ENCODE peak calls at places on chromosomes 2 and 18, in seven cellular contexts. N is uterus; Q is NB4; W is psoas muscle; T is CD8-positive, alpha-beta T cell; F is colonic mucosa; K is Peyer's patch. I is an unnamed sample.

GRCh38 chr2:30424231-30424630 is 22.8 kb upstream of the LCLAT1 start:
- DNase-seq in N (no peak), W (no peak), K (no peak), Q (no peak), T (no peak), F (no peak), I (no peak)

GRCh38 chr18:11689031-11689971 is at the start of gene GNAL:
- DNase-seq in K (peak), F (peak), Q (peak), T (peak), W (peak), N (peak), I (peak)

GRCh38 chr2:236769981-236770671 is 200.5 kb downstream of the ACKR3 start:
- DNase-seq in F (no peak), K (no peak), T (no peak), W (no peak), Q (peak), N (no peak), I (no peak)

GRCh38 chr2:46167924-46168323 is 129.3 kb upstream of the EPAS1 start:
- DNase-seq in K (no peak), W (no peak), N (no peak), T (no peak), F (no peak), Q (no peak), I (no peak)

GRCh38 chr2:20755132-20755800 is 67.6 kb downstream of the LDAH start:
- DNase-seq in Q (peak), N (no peak), F (no peak), W (no peak), K (no peak), T (no peak), I (no peak)

GRCh38 chr2:42057902-42058450 is 10.2 kb downstream of the PKDCC start:
- DNase-seq in F (no peak), K (no peak), W (no peak), Q (no peak), N (no peak), T (no peak), I (no peak)

GRCh38 chr2:100643906-100644501 is 81.2 kb downstream of the PDCL3 start:
- DNase-seq in W (no peak), K (no peak), F (no peak), T (peak), Q (peak), N (no peak), I (no peak)

GRCh38 chr18:37574113-37574512 is 8.5 kb upstream of the CELF4 start:
- DNase-seq in K (no peak), W (no peak), F (no peak), N (no peak), Q (no peak), T (no peak), I (no peak)

GRCh38 chr2:46029332-46029811 is 267.8 kb upstream of the EPAS1 start:
- DNase-seq in Q (no peak), W (no peak), T (no peak), K (no peak), N (no peak), F (no peak), I (no peak)

GRCh38 chr18:64271264-64271663 is 122.4 kb upstream of the LINC00305 start:
- DNase-seq in Q (no peak), T (no peak), K (no peak), N (no peak), W (no peak), F (no peak), I (no peak)

GRCh38 chr18:22604390-22604985 is 186.8 kb upstream of the CTAGE1 start:
- DNase-seq in W (no peak), F (no peak), Q (no peak), T (no peak), N (peak), K (no peak), I (peak)

GRCh38 chr2:46135936-46136335 is 161.3 kb upstream of the EPAS1 start:
- DNase-seq in N (no peak), K (no peak), F (no peak), Q (no peak), W (no peak), T (no peak), I (no peak)

GRCh38 chr2:231110551-231110950 is 14.3 kb downstream of the HTR2B start:
- DNase-seq in T (no peak), K (no peak), N (no peak), W (no peak), F (no peak), Q (peak), I (no peak)

GRCh38 chr2:33177627-33178026 is 230.9 kb downstream of the LTBP1 start:
- DNase-seq in Q (no peak), W (no peak), F (no peak), T (no peak), N (no peak), K (no peak), I (no peak)

GRCh38 chr2:20430461-20431302 is 16.2 kb upstream of the RHOB start:
- DNase-seq in Q (peak), K (no peak), N (no peak), W (no peak), F (no peak), T (no peak), I (peak)

GRCh38 chr2:170530284-170530745 is 184.8 kb upstream of the SP5 start:
- DNase-seq in N (peak), F (peak), K (peak), T (no peak), Q (no peak), W (peak), I (peak)

GRCh38 chr2:67982956-67983355 is 79.8 kb downstream of the C1D start:
- DNase-seq in W (no peak), Q (no peak), F (no peak), N (no peak), K (no peak), T (no peak), I (no peak)

GRCh38 chr2:183614797-183615429 is 490.7 kb downstream of the NUP35 start:
- DNase-seq in K (no peak), Q (no peak), T (no peak), N (no peak), W (peak), F (no peak), I (no peak)

GRCh38 chr2:201118121-201118956 is 2.4 kb downstream of the CFLAR start:
- DNase-seq in K (peak), T (peak), N (peak), F (peak), Q (peak), W (peak), I (peak)

GRCh38 chr2:69790601-69790959 is 38.9 kb upstream of the GMCL1 start:
- DNase-seq in N (no peak), F (no peak), Q (no peak), K (no peak), W (no peak), T (no peak), I (no peak)

GRCh38 chr2:2291500-2292260 is 39.4 kb downstream of the MYT1L start:
- DNase-seq in N (no peak), K (no peak), T (no peak), F (no peak), Q (no peak), W (no peak), I (no peak)

DNA sequence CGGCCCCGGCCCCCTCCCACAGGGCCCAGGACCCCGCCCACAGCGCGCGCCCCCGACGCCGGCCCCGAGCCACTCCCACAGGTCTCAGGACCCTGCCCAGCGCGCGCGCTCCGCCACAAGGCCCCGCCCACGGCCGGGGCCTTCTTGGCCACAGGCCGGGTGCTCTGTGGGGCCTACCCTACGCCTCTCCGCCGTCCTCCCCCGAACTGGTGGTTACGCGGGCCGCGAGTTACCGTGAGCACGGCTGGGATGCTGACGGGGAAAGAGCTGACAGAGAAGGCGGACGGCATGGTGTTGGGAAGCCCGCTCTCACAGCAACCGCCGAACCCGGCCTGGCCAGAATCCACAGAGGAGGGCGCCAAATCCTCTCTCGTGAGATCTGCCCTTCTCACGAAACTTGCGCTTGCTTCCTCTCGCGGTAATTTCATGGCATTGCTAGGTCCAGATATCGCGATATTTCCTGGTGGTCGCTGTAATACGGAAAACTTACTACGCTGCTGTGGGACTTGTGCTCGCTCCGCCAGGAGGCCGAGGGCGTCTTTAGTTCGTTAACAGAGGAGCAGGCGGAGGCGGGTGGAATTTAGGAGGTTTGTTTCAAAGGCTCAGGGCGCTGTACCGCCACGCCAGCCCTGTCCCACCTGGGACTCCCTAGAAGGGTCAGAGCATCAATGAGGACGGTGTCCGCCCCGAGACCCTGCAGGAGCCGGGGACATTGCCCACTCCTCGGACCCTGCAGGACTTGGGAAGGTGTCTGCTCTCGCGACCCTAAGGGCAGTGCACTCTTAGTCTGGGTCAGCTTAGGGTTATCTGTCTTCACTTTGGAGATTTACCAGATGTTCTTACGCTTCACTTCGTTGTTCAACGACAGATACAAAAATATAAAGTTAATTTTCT is at the start of gene TMEM18:
- DNase-seq in N (peak), Q (peak), K (peak), F (peak), T (peak), W (peak), I (peak)
- TF ChIP-seq CTCF in N (peak), Q (no peak), K (peak), F (no peak), T (peak), W (no peak), I (peak)

GRCh38 chr2:60278906-60279305 is 274.5 kb downstream of the BCL11A start:
- DNase-seq in F (no peak), K (no peak), T (no peak), N (no peak), W (no peak), Q (no peak), I (no peak)
- H3K4me3 ChIP-seq in F (no peak), K (no peak), T (no peak), N (no peak), W (no peak), Q (no peak), I (no peak)

DNA sequence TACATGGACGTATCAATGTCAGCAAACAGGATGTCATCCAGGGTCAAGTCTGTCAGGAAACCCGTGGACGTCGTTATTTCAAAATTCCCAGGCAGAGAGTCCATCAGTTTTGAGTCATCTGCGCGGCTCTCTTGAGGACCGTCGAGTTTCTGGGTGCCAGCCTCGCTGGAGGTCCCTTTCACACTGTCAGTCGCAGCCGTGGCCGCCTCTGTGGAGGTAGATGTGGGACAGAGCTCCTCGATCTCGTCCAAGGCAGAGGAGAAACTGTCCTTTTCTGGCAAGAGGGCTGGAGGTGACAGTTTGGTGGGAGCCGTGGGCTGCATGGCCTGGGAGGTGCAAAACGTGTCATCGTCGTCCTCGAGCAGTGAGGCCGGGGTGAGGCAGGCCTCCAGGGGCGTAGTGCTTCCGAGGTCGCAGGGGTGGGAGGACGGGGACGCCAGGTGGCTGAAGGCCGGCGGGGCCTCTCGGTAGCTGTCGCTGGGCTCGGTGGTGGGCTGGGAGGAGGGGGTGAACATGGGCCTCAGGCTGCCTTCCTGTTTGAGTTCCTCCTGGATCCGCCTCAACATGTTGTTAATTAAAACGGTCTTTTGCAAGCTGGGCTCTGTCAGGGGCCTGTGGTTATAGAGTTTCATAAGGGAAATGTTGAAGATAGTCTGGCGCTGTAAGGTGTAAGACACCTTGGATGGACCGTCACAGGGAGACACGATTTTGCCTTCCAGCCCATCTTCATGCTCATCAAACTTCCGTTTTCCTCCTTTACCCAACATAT is 17.4 kb downstream of the SERTAD2 start:
- DNase-seq in Q (peak), K (peak), T (no peak), N (no peak), W (no peak), F (no peak), I (no peak)
- TF ChIP-seq CTCF in Q (no peak), K (no peak), T (no peak), N (no peak), W (no peak), F (no peak), I (no peak)

GRCh38 chr2:142880275-142880674 is 2.8 kb downstream of the KYNU start:
- DNase-seq in F (no peak), Q (no peak), K (no peak), T (no peak), W (no peak), N (no peak), I (no peak)
- H3K4me3 ChIP-seq in F (no peak), Q (no peak), K (no peak), T (no peak), W (no peak), N (no peak), I (no peak)

GRCh38 chr2:128714861-128715312 is 396.2 kb upstream of the HS6ST1 start:
- DNase-seq in K (no peak), W (no peak), T (no peak), F (peak), Q (peak), N (no peak), I (no peak)
- TF ChIP-seq CTCF in K (no peak), W (no peak), T (no peak), F (no peak), Q (peak), N (no peak), I (no peak)